ENCODE peak calls at places on chromosomes 11 and 22, in eight cellular contexts. K is astrocyte of the cerebellum, T is fibroblast of lung, V is psoas muscle, D is spleen, Z is transverse colon, S is GM23338, X is WTC11. A is an unnamed sample.
A peak's percentile ranks its signal among the peaks of the same experiment; 100 is the strongest.

GRCh38 chr11:128620306-128621175 is 33.2 kb upstream of the ETS1 start:
- DNase-seq in D (no peak), Z (no peak), X (no peak), V (no peak), K (no peak), S (no peak), T (peak; percentile 44), A (no peak)

GRCh38 chr22:41070665-41071331 is 21.6 kb upstream of the EP300 start:
- DNase-seq in Z (no peak), V (no peak), D (no peak), T (no peak), X (no peak), S (no peak), K (no peak), A (no peak)

GRCh38 chr11:46762248-46762647 is 43.2 kb downstream of the F2 start:
- DNase-seq in V (no peak), S (no peak), T (no peak), D (no peak), K (no peak), Z (no peak), X (no peak), A (no peak)

GRCh38 chr11:85137597-85137996 is 489.5 kb downstream of the DLG2 start:
- DNase-seq in Z (no peak), T (no peak), X (no peak), S (no peak), K (no peak), V (no peak), D (no peak), A (peak; percentile 6)

GRCh38 chr11:44595006-44595405 is 29.5 kb downstream of the CD82 start:
- DNase-seq in V (no peak), T (no peak), K (no peak), Z (no peak), S (no peak), X (no peak), D (no peak), A (no peak)

GRCh38 chr11:64070301-64070656 is 34.5 kb downstream of the FLRT1 start:
- DNase-seq in S (peak; percentile 51), V (no peak), K (no peak), T (no peak), D (no peak), Z (no peak), X (no peak), A (no peak)

GRCh38 chr22:24827305-24827704 is 21.3 kb downstream of the SGSM1 start:
- DNase-seq in Z (peak; percentile 79), X (no peak), T (no peak), D (peak; percentile 65), V (no peak), K (no peak), S (no peak), A (no peak)

GRCh38 chr11:69089258-69089657 is 40.5 kb downstream of the TPCN2 start:
- DNase-seq in Z (no peak), D (no peak), T (peak; percentile 79), V (peak; percentile 56), K (peak; percentile 76), S (no peak), X (no peak), A (no peak)

GRCh38 chr11:108278546-108278945 is 55.7 kb downstream of the ATM start:
- DNase-seq in Z (no peak), V (no peak), D (no peak), K (no peak), T (peak; percentile 13), S (peak; percentile 12), X (no peak), A (no peak)

GRCh38 chr11:61699737-61700160 is 19.6 kb downstream of the DAGLA start:
- DNase-seq in D (no peak), Z (peak; percentile 72), K (no peak), X (no peak), S (no peak), V (peak; percentile 51), T (no peak), A (peak; percentile 73)

GRCh38 chr11:86150826-86151187 is 81.9 kb upstream of the PICALM start:
- DNase-seq in Z (no peak), S (no peak), T (peak; percentile 34), K (no peak), V (no peak), D (no peak), X (no peak), A (no peak)

GRCh38 chr11:102046841-102047240 is 396 bp upstream of the CFAP300 start:
- DNase-seq in V (no peak), S (no peak), K (no peak), T (no peak), Z (no peak), D (no peak), X (no peak), A (no peak)

GRCh38 chr22:20128902-20129746 is 2.5 kb upstream of the ZDHHC8 start:
- DNase-seq in Z (peak; percentile 38), S (peak; percentile 78), K (no peak), T (peak; percentile 26), V (no peak), D (no peak), X (peak; percentile 65), A (no peak)

GRCh38 chr11:72932132-72932570 is 117.9 kb downstream of the ATG16L2 start:
- DNase-seq in Z (no peak), X (no peak), V (no peak), D (no peak), K (peak; percentile 13), S (no peak), T (no peak), A (no peak)

GRCh38 chr11:23605001-23605400 is 744.7 kb upstream of the CCDC179 start:
- DNase-seq in K (no peak), D (no peak), T (peak; percentile 39), S (no peak), X (no peak), Z (no peak), V (no peak), A (no peak)

GRCh38 chr11:118306556-118306955 is 2.0 kb downstream of the CD3E start:
- DNase-seq in X (no peak), V (no peak), K (no peak), Z (no peak), D (no peak), T (no peak), S (no peak), A (no peak)

GRCh38 chr11:18312012-18312411 is 9.9 kb downstream of the HPS5 start:
- DNase-seq in X (no peak), S (no peak), T (no peak), Z (no peak), V (no peak), K (peak; percentile 18), D (no peak), A (no peak)

GRCh38 chr22:23183107-23183698 is 2.9 kb downstream of the BCR start:
- DNase-seq in V (peak; percentile 37), S (peak; percentile 96), T (peak; percentile 59), X (peak; percentile 86), K (peak; percentile 36), Z (peak; percentile 52), D (no peak), A (peak; percentile 58)

DNA sequence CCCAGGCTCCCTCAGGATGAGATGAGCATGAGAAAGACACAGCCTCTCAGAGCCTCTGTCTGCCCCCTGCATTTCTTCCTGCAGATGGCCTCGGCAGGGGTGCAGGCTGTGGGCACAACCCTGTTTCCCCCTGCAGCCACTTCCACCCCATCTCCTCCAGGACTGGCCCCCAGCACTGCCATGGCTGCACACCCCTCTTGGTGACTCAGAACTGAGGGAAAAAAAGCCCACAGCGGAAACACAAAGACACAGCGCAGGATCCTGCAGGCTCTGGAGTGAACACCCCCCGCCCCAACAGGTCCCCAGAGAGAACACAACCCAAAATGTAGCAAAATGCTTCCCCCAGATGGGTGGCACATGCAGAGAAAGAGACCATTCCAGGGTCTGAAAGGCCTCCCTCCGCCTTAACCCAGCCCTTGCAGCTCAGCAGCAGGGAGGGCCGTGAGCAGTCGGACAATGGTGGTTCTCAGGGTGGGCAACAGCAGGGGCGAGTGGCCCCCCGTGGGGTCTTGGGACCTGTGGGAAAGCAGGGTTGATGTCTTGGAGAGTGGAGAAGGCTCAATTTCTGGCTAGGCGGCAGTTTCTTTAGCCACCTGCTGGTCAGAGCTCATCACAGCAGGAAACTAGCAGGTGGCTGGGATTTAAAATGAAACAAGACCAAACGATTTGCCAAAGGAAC is 8.0 kb downstream of the TUBGCP6 start:
- DNase-seq in D (no peak), V (no peak), K (no peak), S (peak; percentile 61), X (no peak), Z (no peak), T (no peak), A (no peak)
- TF ChIP-seq CTCF in D (no peak), V (peak; percentile 14), K (peak; percentile 57), S (peak; percentile 52), X (peak; percentile 17), Z (peak; percentile 51), T (peak; percentile 22), A (no peak)

DNA sequence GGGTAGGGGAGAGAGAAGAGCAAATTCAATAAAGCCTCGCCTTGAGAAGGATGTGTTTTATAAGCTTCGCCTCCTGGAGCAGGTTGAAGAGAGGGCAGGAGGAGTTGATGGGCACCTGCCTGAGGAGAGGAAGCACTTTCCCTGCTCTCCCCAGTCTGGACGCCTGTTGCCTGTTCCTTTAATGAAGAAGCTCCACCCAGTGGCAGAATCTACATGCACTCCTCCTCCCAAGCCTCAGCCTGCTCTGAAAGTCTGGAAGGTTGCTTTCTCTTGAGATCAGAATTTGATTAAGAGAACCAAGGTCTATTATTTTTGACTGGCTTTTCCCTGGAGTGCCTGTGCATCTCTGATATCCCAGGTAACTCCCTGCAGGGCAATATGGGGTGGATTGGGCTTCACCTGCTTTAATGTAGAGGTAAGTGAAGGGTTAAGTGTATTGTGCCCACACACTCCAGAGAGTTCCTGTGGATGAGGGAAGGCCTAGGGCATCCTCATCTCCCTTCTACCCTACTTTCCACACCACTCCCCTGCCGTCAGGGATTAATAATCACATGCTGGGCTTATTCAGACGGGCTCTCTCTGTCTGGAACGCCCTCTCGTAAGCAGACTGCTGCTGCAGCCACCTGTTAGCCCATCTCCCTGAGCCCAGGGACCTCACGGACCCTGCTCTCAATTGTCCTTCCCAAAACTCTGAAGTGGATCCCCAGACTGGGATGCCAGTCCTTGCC is 22.3 kb downstream of the NTM start:
- DNase-seq in V (no peak), T (no peak), S (peak; percentile 78), K (no peak), D (no peak), Z (no peak), X (peak; percentile 46), A (no peak)
- TF ChIP-seq CTCF in V (no peak), T (no peak), S (peak; percentile 71), K (peak; percentile 39), D (no peak), Z (no peak), X (no peak), A (no peak)

GRCh38 chr11:22084564-22084963 is 108.3 kb upstream of the ANO5 start:
- DNase-seq in X (no peak), Z (no peak), D (no peak), S (no peak), V (no peak), K (no peak), T (no peak), A (no peak)

GRCh38 chr11:22089609-22090008 is 103.3 kb upstream of the ANO5 start:
- DNase-seq in V (no peak), S (no peak), K (no peak), D (no peak), T (no peak), X (no peak), Z (no peak), A (no peak)
- TF ChIP-seq CTCF in V (no peak), S (no peak), K (no peak), D (no peak), T (no peak), X (no peak), Z (no peak), A (no peak)

DNA sequence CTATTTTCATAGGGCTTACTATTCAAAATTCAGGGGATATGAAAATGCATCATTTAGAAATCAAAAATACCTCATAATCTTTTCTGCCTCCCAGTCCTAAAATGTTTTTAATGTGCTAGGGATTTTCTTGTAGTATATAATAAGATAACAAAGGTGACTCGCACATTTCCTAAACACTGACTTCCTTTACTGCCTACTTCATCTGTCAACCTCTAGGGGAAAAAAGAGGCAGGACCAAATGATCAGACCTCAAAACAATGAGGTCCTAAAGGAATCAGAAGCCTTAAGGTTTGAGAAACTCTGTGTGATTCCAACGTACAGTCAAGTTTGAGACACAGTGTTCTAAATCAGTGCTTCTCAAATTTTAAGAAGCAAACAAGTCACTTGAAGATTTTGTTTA is 56.1 kb upstream of the POU2AF2 start:
- DNase-seq in D (no peak), V (no peak), T (no peak), Z (no peak), S (peak; percentile 10), K (no peak), X (no peak), A (no peak)
- TF ChIP-seq CTCF in D (no peak), V (no peak), T (no peak), Z (no peak), S (no peak), K (no peak), X (no peak), A (no peak)

A was measured in prostate gland.